ENCODE peak calls at places on chromosomes 4 and X, in ten cellular contexts. One of them, this sample, is unnamed.

GRCh38 chr4:46254788-46255187 is 130.9 kb upstream of the GABRG1 start:
- DNase-seq in fibroblast of lung: peak; percentile 38
- DNase-seq in endodermal cell: no peak
- DNase-seq in GM13977: no peak
- DNase-seq in GM20000: no peak
- DNase-seq in fibroblast of mammary gland: peak; percentile 84
- DNase-seq in Calu3: no peak
- DNase-seq in transverse colon: no peak
- DNase-seq in GM10248: no peak
- DNase-seq in CD4-positive, alpha-beta T cell: no peak
- DNase-seq in this sample: no peak

GRCh38 chr4:99461623-99462401 is 26.7 kb upstream of the ADH7 start:
- DNase-seq in fibroblast of lung: no peak
- DNase-seq in endodermal cell: no peak
- DNase-seq in GM13977: no peak
- DNase-seq in GM20000: no peak
- DNase-seq in fibroblast of mammary gland: no peak
- DNase-seq in Calu3: no peak
- DNase-seq in transverse colon: no peak
- DNase-seq in GM10248: no peak
- DNase-seq in CD4-positive, alpha-beta T cell: no peak
- DNase-seq in this sample: no peak

GRCh38 chr4:111330786-111331185 is 707.9 kb upstream of the PITX2 start:
- DNase-seq in fibroblast of lung: peak; percentile 54
- DNase-seq in endodermal cell: no peak
- DNase-seq in GM13977: no peak
- DNase-seq in GM20000: no peak
- DNase-seq in fibroblast of mammary gland: no peak
- DNase-seq in Calu3: no peak
- DNase-seq in transverse colon: no peak
- DNase-seq in GM10248: no peak
- DNase-seq in CD4-positive, alpha-beta T cell: no peak
- DNase-seq in this sample: no peak

GRCh38 chrX:136652822-136653723 is 5.1 kb downstream of the CD40LG start:
- DNase-seq in fibroblast of lung: no peak
- DNase-seq in endodermal cell: no peak
- DNase-seq in GM13977: no peak
- DNase-seq in GM20000: no peak
- DNase-seq in fibroblast of mammary gland: peak; percentile 40
- DNase-seq in Calu3: no peak
- DNase-seq in transverse colon: no peak
- DNase-seq in GM10248: no peak
- DNase-seq in CD4-positive, alpha-beta T cell: peak; percentile 19
- DNase-seq in this sample: no peak

GRCh38 chrX:46228389-46228788 is 316.8 kb downstream of the ZNF674 start:
- DNase-seq in fibroblast of lung: no peak
- DNase-seq in endodermal cell: no peak
- DNase-seq in GM13977: no peak
- DNase-seq in GM20000: no peak
- DNase-seq in fibroblast of mammary gland: no peak
- DNase-seq in Calu3: no peak
- DNase-seq in transverse colon: no peak
- DNase-seq in GM10248: no peak
- DNase-seq in CD4-positive, alpha-beta T cell: no peak
- DNase-seq in this sample: no peak

GRCh38 chrX:48569958-48570357 is 4.3 kb upstream of the RBM3 start:
- DNase-seq in fibroblast of lung: peak; percentile 55
- DNase-seq in endodermal cell: no peak
- DNase-seq in GM13977: peak; percentile 38
- DNase-seq in GM20000: peak; percentile 16
- DNase-seq in fibroblast of mammary gland: peak; percentile 65
- DNase-seq in Calu3: no peak
- DNase-seq in transverse colon: no peak
- DNase-seq in GM10248: no peak
- DNase-seq in CD4-positive, alpha-beta T cell: no peak
- DNase-seq in this sample: no peak

GRCh38 chr4:158782539-158783360 is 13.9 kb downstream of the FNIP2 start:
- DNase-seq in fibroblast of lung: peak; percentile 68
- DNase-seq in endodermal cell: no peak
- DNase-seq in GM13977: no peak
- DNase-seq in GM20000: no peak
- DNase-seq in fibroblast of mammary gland: no peak
- DNase-seq in Calu3: no peak
- DNase-seq in transverse colon: no peak
- DNase-seq in GM10248: no peak
- DNase-seq in CD4-positive, alpha-beta T cell: no peak
- DNase-seq in this sample: no peak

GRCh38 chr4:158949094-158949493 is 153.8 kb upstream of the RAPGEF2 start:
- DNase-seq in fibroblast of lung: peak; percentile 58
- DNase-seq in endodermal cell: no peak
- DNase-seq in GM13977: no peak
- DNase-seq in GM20000: no peak
- DNase-seq in fibroblast of mammary gland: peak; percentile 68
- DNase-seq in Calu3: no peak
- DNase-seq in transverse colon: no peak
- DNase-seq in GM10248: no peak
- DNase-seq in CD4-positive, alpha-beta T cell: no peak
- DNase-seq in this sample: no peak

GRCh38 chrX:2664497-2664896 is 26.6 kb upstream of the CD99 start:
- DNase-seq in fibroblast of lung: peak; percentile 80
- DNase-seq in endodermal cell: no peak
- DNase-seq in GM13977: no peak
- DNase-seq in GM20000: no peak
- DNase-seq in fibroblast of mammary gland: peak; percentile 96
- DNase-seq in Calu3: no peak
- DNase-seq in transverse colon: no peak
- DNase-seq in GM10248: no peak
- DNase-seq in CD4-positive, alpha-beta T cell: no peak
- DNase-seq in this sample: no peak

GRCh38 chr4:66574145-66574978 is 904.1 kb upstream of the EPHA5 start:
- DNase-seq in fibroblast of lung: peak; percentile 95
- DNase-seq in endodermal cell: peak; percentile 58
- DNase-seq in GM13977: no peak
- DNase-seq in GM20000: no peak
- DNase-seq in fibroblast of mammary gland: peak; percentile 75
- DNase-seq in Calu3: no peak
- DNase-seq in transverse colon: no peak
- DNase-seq in GM10248: no peak
- DNase-seq in CD4-positive, alpha-beta T cell: no peak
- DNase-seq in this sample: no peak

GRCh38 chrX:101931104-101931493 is 728 bp downstream of the ZMAT1 start:
- DNase-seq in fibroblast of lung: no peak
- DNase-seq in endodermal cell: no peak
- DNase-seq in GM13977: no peak
- DNase-seq in GM20000: no peak
- DNase-seq in fibroblast of mammary gland: no peak
- DNase-seq in Calu3: no peak
- DNase-seq in transverse colon: no peak
- DNase-seq in GM10248: no peak
- DNase-seq in CD4-positive, alpha-beta T cell: no peak
- DNase-seq in this sample: no peak

GRCh38 chr4:159540501-159540900 is 437.6 kb downstream of the RAPGEF2 start:
- DNase-seq in fibroblast of lung: no peak
- DNase-seq in endodermal cell: peak; percentile 69
- DNase-seq in GM13977: no peak
- DNase-seq in GM20000: no peak
- DNase-seq in fibroblast of mammary gland: no peak
- DNase-seq in Calu3: no peak
- DNase-seq in transverse colon: no peak
- DNase-seq in GM10248: no peak
- DNase-seq in CD4-positive, alpha-beta T cell: no peak
- DNase-seq in this sample: no peak

GRCh38 chrX:135536883-135537282 is 16.4 kb downstream of the INTS6L start:
- DNase-seq in fibroblast of lung: no peak
- DNase-seq in endodermal cell: no peak
- DNase-seq in GM13977: no peak
- DNase-seq in GM20000: no peak
- DNase-seq in fibroblast of mammary gland: no peak
- DNase-seq in Calu3: no peak
- DNase-seq in transverse colon: no peak
- DNase-seq in GM10248: no peak
- DNase-seq in CD4-positive, alpha-beta T cell: no peak
- DNase-seq in this sample: no peak

GRCh38 chrX:22589845-22590244 is 317.1 kb downstream of the CBLL2 start:
- DNase-seq in fibroblast of lung: no peak
- DNase-seq in endodermal cell: no peak
- DNase-seq in GM13977: no peak
- DNase-seq in GM20000: no peak
- DNase-seq in fibroblast of mammary gland: no peak
- DNase-seq in Calu3: no peak
- DNase-seq in transverse colon: no peak
- DNase-seq in GM10248: no peak
- DNase-seq in CD4-positive, alpha-beta T cell: no peak
- DNase-seq in this sample: no peak

DNA sequence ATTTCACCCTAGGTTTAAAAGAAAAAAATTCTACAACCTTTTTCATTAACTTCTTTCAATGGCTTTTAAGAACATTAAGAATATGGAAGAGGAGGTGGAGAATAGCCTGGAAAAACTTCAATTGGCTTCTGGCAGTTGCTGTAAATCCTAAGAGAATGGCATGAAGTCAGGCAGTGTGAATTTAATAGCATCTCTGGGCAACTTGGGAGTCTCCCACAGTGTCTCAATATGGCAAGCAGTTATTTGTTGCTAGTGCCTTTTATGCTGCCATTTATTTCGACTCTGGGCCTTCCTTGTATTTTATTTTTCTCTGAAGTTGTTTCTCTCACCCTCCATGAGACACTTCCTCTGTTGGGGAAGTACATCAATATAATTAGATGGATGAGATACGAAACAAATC is 322.1 kb downstream of the CBLL2 start:
- DNase-seq in fibroblast of lung: no peak
- DNase-seq in endodermal cell: no peak
- DNase-seq in GM13977: no peak
- DNase-seq in GM20000: no peak
- DNase-seq in fibroblast of mammary gland: no peak
- DNase-seq in Calu3: no peak
- DNase-seq in transverse colon: no peak
- DNase-seq in GM10248: no peak
- DNase-seq in CD4-positive, alpha-beta T cell: no peak
- DNase-seq in this sample: no peak
- TF ChIP-seq CTCF in fibroblast of lung: no peak
- TF ChIP-seq CTCF in endodermal cell: no peak
- TF ChIP-seq CTCF in GM13977: no peak
- TF ChIP-seq CTCF in GM20000: no peak
- TF ChIP-seq CTCF in fibroblast of mammary gland: no peak
- TF ChIP-seq CTCF in Calu3: no peak
- TF ChIP-seq CTCF in transverse colon: no peak
- TF ChIP-seq CTCF in GM10248: no peak
- TF ChIP-seq CTCF in CD4-positive, alpha-beta T cell: no peak
- TF ChIP-seq CTCF in this sample: no peak

DNA sequence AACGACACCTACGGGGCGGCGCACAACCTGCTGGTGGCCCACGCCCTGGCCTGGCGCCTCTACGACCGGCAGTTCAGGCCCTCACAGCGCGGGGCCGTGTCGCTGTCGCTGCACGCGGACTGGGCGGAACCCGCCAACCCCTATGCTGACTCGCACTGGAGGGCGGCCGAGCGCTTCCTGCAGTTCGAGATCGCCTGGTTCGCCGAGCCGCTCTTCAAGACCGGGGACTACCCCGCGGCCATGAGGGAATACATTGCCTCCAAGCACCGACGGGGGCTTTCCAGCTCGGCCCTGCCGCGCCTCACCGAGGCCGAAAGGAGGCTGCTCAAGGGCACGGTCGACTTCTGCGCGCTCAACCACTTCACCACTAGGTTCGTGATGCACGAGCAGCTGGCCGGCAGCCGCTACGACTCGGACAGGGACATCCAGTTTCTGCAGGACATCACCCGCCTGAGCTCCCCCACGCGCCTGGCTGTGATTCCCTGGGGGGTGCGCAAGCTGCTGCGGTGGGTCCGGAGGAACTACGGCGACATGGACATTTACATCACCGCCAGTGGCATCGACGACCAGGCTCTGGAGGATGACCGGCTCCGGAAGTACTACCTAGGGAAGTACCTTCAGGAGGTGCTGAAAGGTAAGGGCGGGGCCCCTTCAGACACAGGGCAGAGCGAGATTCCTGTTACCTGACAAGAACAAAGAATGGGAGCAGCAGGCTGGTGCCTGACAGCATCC is 11.7 kb downstream of the RPL9 start:
- DNase-seq in fibroblast of lung: peak; percentile 59
- DNase-seq in endodermal cell: peak; percentile 91
- DNase-seq in GM13977: peak; percentile 81
- DNase-seq in GM20000: peak; percentile 81
- DNase-seq in fibroblast of mammary gland: peak; percentile 63
- DNase-seq in Calu3: peak; percentile 64
- DNase-seq in transverse colon: peak; percentile 81
- DNase-seq in GM10248: peak; percentile 79
- DNase-seq in CD4-positive, alpha-beta T cell: peak; percentile 53
- DNase-seq in this sample: no peak
- TF ChIP-seq CTCF in fibroblast of lung: peak; percentile 9
- TF ChIP-seq CTCF in endodermal cell: peak; percentile 65
- TF ChIP-seq CTCF in GM13977: peak; percentile 44
- TF ChIP-seq CTCF in GM20000: peak; percentile 30
- TF ChIP-seq CTCF in fibroblast of mammary gland: peak; percentile 21
- TF ChIP-seq CTCF in Calu3: no peak
- TF ChIP-seq CTCF in transverse colon: peak; percentile 29
- TF ChIP-seq CTCF in GM10248: peak; percentile 43
- TF ChIP-seq CTCF in CD4-positive, alpha-beta T cell: no peak
- TF ChIP-seq CTCF in this sample: no peak

GRCh38 chr4:40228497-40229365 is 31.9 kb downstream of the RHOH start:
- DNase-seq in fibroblast of lung: no peak
- DNase-seq in endodermal cell: peak; percentile 82
- DNase-seq in GM13977: peak; percentile 58
- DNase-seq in GM20000: peak; percentile 59
- DNase-seq in fibroblast of mammary gland: peak; percentile 18
- DNase-seq in Calu3: no peak
- DNase-seq in transverse colon: no peak
- DNase-seq in GM10248: peak; percentile 56
- DNase-seq in CD4-positive, alpha-beta T cell: no peak
- DNase-seq in this sample: no peak
- TF ChIP-seq CTCF in fibroblast of lung: peak; percentile 23
- TF ChIP-seq CTCF in endodermal cell: peak; percentile 86
- TF ChIP-seq CTCF in GM13977: peak; percentile 58
- TF ChIP-seq CTCF in GM20000: peak; percentile 49
- TF ChIP-seq CTCF in fibroblast of mammary gland: peak; percentile 38
- TF ChIP-seq CTCF in Calu3: no peak
- TF ChIP-seq CTCF in transverse colon: peak; percentile 21
- TF ChIP-seq CTCF in GM10248: peak; percentile 21
- TF ChIP-seq CTCF in CD4-positive, alpha-beta T cell: peak; percentile 37
- TF ChIP-seq CTCF in this sample: peak; percentile 49

GRCh38 chr4:122731676-122732075 is 828 bp upstream of the BBS12 start:
- DNase-seq in fibroblast of lung: no peak
- DNase-seq in endodermal cell: no peak
- DNase-seq in GM13977: no peak
- DNase-seq in GM20000: no peak
- DNase-seq in fibroblast of mammary gland: no peak
- DNase-seq in Calu3: no peak
- DNase-seq in transverse colon: no peak
- DNase-seq in GM10248: no peak
- DNase-seq in CD4-positive, alpha-beta T cell: no peak
- DNase-seq in this sample: no peak

GRCh38 chr4:122728781-122729330 is 3.6 kb upstream of the BBS12 start:
- DNase-seq in fibroblast of lung: no peak
- DNase-seq in endodermal cell: no peak
- DNase-seq in GM13977: no peak
- DNase-seq in GM20000: no peak
- DNase-seq in fibroblast of mammary gland: peak; percentile 66
- DNase-seq in Calu3: no peak
- DNase-seq in transverse colon: no peak
- DNase-seq in GM10248: no peak
- DNase-seq in CD4-positive, alpha-beta T cell: no peak
- DNase-seq in this sample: no peak

GRCh38 chr4:122733805-122734155 is 1.3 kb downstream of the BBS12 start:
- DNase-seq in fibroblast of lung: peak; percentile 31
- DNase-seq in endodermal cell: no peak
- DNase-seq in GM13977: no peak
- DNase-seq in GM20000: no peak
- DNase-seq in fibroblast of mammary gland: no peak
- DNase-seq in Calu3: no peak
- DNase-seq in transverse colon: no peak
- DNase-seq in GM10248: no peak
- DNase-seq in CD4-positive, alpha-beta T cell: no peak
- DNase-seq in this sample: no peak

GRCh38 chr4:122732329-122733026 is at the start of gene BBS12:
- DNase-seq in fibroblast of lung: peak; percentile 99
- DNase-seq in endodermal cell: peak; percentile 100
- DNase-seq in GM13977: peak; percentile 95
- DNase-seq in GM20000: peak; percentile 93
- DNase-seq in fibroblast of mammary gland: peak; percentile 99
- DNase-seq in Calu3: peak; percentile 96
- DNase-seq in transverse colon: peak; percentile 100
- DNase-seq in GM10248: peak; percentile 98
- DNase-seq in CD4-positive, alpha-beta T cell: peak; percentile 96
- DNase-seq in this sample: peak; percentile 100
- TF ChIP-seq CTCF in fibroblast of lung: peak; percentile 22
- TF ChIP-seq CTCF in endodermal cell: peak; percentile 47
- TF ChIP-seq CTCF in GM13977: peak; percentile 56
- TF ChIP-seq CTCF in GM20000: peak; percentile 40
- TF ChIP-seq CTCF in fibroblast of mammary gland: peak; percentile 37
- TF ChIP-seq CTCF in Calu3: no peak
- TF ChIP-seq CTCF in transverse colon: peak; percentile 14
- TF ChIP-seq CTCF in GM10248: peak; percentile 51
- TF ChIP-seq CTCF in CD4-positive, alpha-beta T cell: no peak
- TF ChIP-seq CTCF in this sample: no peak

This sample was measured in neural crest cell.